ENCODE peak calls at places on chromosomes 1 and 21, in seven cellular contexts. T, S, L, Q, A, J and Z are unnamed samples.
A peak's percentile ranks its signal among the peaks of the same experiment; 100 is the strongest.

GRCh38 chr1:85936057-85936456 is 220.5 kb downstream of the COL24A1 start:
- DNase-seq in T (no peak), S (no peak), L (no peak), Q (no peak), A (no peak), J (no peak), Z (no peak)

GRCh38 chr1:201004732-201005131 is 18.8 kb downstream of the KIF21B start:
- DNase-seq in T (no peak), S (no peak), L (no peak), Q (no peak), A (no peak), J (no peak), Z (no peak)

GRCh38 chr1:81225769-81226602 is 574.7 kb upstream of the ADGRL2 start:
- DNase-seq in T (no peak), S (no peak), L (no peak), Q (no peak), A (no peak), J (no peak), Z (no peak)

GRCh38 chr21:42615924-42616323 is 37.5 kb upstream of the PDE9A start:
- DNase-seq in T (no peak), S (no peak), L (no peak), Q (no peak), A (no peak), J (no peak), Z (no peak)

GRCh38 chr1:230707732-230708630 is 5.9 kb downstream of the AGT start:
- DNase-seq in T (no peak), S (no peak), L (no peak), Q (no peak), A (no peak), J (no peak), Z (no peak)

GRCh38 chr1:156599811-156600210 is 1.5 kb downstream of the GPATCH4 start:
- DNase-seq in T (no peak), S (peak; percentile 58), L (peak; percentile 57), Q (no peak), A (no peak), J (no peak), Z (no peak)

GRCh38 chr1:167791281-167792209 is 69.8 kb downstream of the MPZL1 start:
- DNase-seq in T (peak; percentile 56), S (no peak), L (no peak), Q (no peak), A (peak; percentile 51), J (no peak), Z (no peak)

GRCh38 chr1:228379165-228379460 is 27.5 kb downstream of the TRIM11 start:
- DNase-seq in T (peak; percentile 26), S (no peak), L (no peak), Q (peak; percentile 50), A (peak; percentile 25), J (no peak), Z (peak; percentile 62)

GRCh38 chr1:187911820-187912219 is 1083.1 kb downstream of the PLA2G4A start:
- DNase-seq in T (no peak), S (no peak), L (no peak), Q (no peak), A (no peak), J (no peak), Z (no peak)

GRCh38 chr1:175179837-175180590 is 12.6 kb downstream of the KIAA0040 start:
- DNase-seq in T (no peak), S (no peak), L (no peak), Q (no peak), A (no peak), J (no peak), Z (no peak)

GRCh38 chr1:70353641-70354331 is 736 bp downstream of the ANKRD13C start:
- DNase-seq in T (peak; percentile 84), S (peak; percentile 52), L (peak; percentile 83), Q (peak; percentile 10), A (no peak), J (peak; percentile 21), Z (no peak)

GRCh38 chr21:32499249-32500055 is 85.9 kb downstream of the TCP10L start:
- DNase-seq in T (peak; percentile 79), S (no peak), L (no peak), Q (no peak), A (peak; percentile 53), J (no peak), Z (no peak)

GRCh38 chr1:233512538-233512937 is 101.4 kb upstream of the KCNK1 start:
- DNase-seq in T (no peak), S (no peak), L (no peak), Q (no peak), A (no peak), J (no peak), Z (no peak)

GRCh38 chr1:167722152-167722869 is 529 bp downstream of the MPZL1 start:
- DNase-seq in T (peak; percentile 52), S (peak; percentile 47), L (no peak), Q (peak; percentile 33), A (no peak), J (no peak), Z (peak; percentile 55)

GRCh38 chr1:109425391-109425790 is 857 bp downstream of the PSMA5 start:
- DNase-seq in T (peak; percentile 23), S (peak; percentile 47), L (peak; percentile 82), Q (no peak), A (no peak), J (no peak), Z (no peak)

GRCh38 chr1:87869563-87869962 is 540.9 kb downstream of the LMO4 start:
- DNase-seq in T (peak; percentile 47), S (no peak), L (no peak), Q (no peak), A (no peak), J (no peak), Z (no peak)

GRCh38 chr21:28156590-28156989 is 836.1 kb downstream of the LTN1 start:
- DNase-seq in T (no peak), S (no peak), L (no peak), Q (no peak), A (no peak), J (no peak), Z (no peak)

GRCh38 chr21:28068455-28069358 is 924.0 kb downstream of the LTN1 start:
- DNase-seq in T (no peak), S (no peak), L (no peak), Q (no peak), A (no peak), J (no peak), Z (no peak)